ENCODE peak calls at places on chromosomes 12 and 14, in seven cellular contexts. P is activated naive CD4-positive, alpha-beta T cell treated with anti-CD3 and anti-CD28 coated beads, Interleukin-2, amount 50 U/mL, for 16 hours; E is stomach; F is caudate nucleus; Y is WTC11; M is Ammon's horn; K is right atrium auricular region. W is an unnamed sample.

GRCh38 chr12:112963227-112963861 is 15.0 kb upstream of the OAS2 start:
- DNase-seq in K (no peak), M (peak; percentile 66), P (no peak), Y (no peak), E (no peak), F (no peak), W (no peak)

GRCh38 chr12:32669584-32669983 is 9.5 kb upstream of the DNM1L start:
- DNase-seq in K (no peak), Y (no peak), P (no peak), E (no peak), F (no peak), M (no peak), W (no peak)

GRCh38 chr14:78595797-78596196 is 425.6 kb downstream of the NRXN3 start:
- DNase-seq in E (no peak), K (no peak), M (peak; percentile 22), F (no peak), P (no peak), Y (peak; percentile 33), W (no peak)

GRCh38 chr12:123253606-123254459 is 17.8 kb downstream of the CDK2AP1 start:
- DNase-seq in M (peak; percentile 82), E (peak; percentile 68), P (no peak), F (peak; percentile 29), Y (no peak), K (no peak), W (no peak)

GRCh38 chr12:121184425-121184824 is 25.5 kb upstream of the P2RX4 start:
- DNase-seq in K (no peak), E (no peak), M (no peak), P (no peak), Y (peak; percentile 27), F (no peak), W (no peak)

GRCh38 chr14:56099081-56099797 is 19.0 kb upstream of the PELI2 start:
- DNase-seq in F (no peak), E (no peak), Y (no peak), K (no peak), P (no peak), M (no peak), W (no peak)

GRCh38 chr14:77442196-77442595 is 15.2 kb downstream of the VIPAS39 start:
- DNase-seq in P (no peak), E (no peak), Y (no peak), K (no peak), F (no peak), M (no peak), W (no peak)

GRCh38 chr12:96063046-96063445 is 27.7 kb upstream of the LTA4H start:
- DNase-seq in Y (no peak), F (no peak), P (no peak), K (no peak), E (no peak), M (no peak), W (no peak)

GRCh38 chr14:63563370-63564026 is 20.3 kb upstream of the PPP2R5E start:
- DNase-seq in Y (no peak), E (no peak), M (no peak), K (no peak), F (no peak), P (no peak), W (no peak)

GRCh38 chr12:47207005-47207717 is 127.4 kb upstream of the AMIGO2 start:
- DNase-seq in E (no peak), Y (no peak), P (no peak), M (peak; percentile 48), K (no peak), F (no peak), W (peak; percentile 21)

GRCh38 chr12:6215932-6216494 is 15.8 kb downstream of the CD9 start:
- DNase-seq in M (peak; percentile 89), K (no peak), F (peak; percentile 44), P (no peak), Y (peak; percentile 47), E (peak; percentile 88), W (no peak)

GRCh38 chr12:102548543-102548942 is 68.2 kb upstream of the IGF1 start:
- DNase-seq in F (no peak), E (peak; percentile 77), Y (no peak), M (no peak), P (no peak), K (no peak), W (no peak)

GRCh38 chr12:56326533-56326932 is 7.3 kb downstream of the PAN2 start:
- DNase-seq in E (no peak), P (no peak), K (no peak), M (no peak), Y (no peak), F (no peak), W (no peak)

GRCh38 chr14:78611031-78611430 is 440.9 kb downstream of the NRXN3 start:
- DNase-seq in F (no peak), E (no peak), P (no peak), K (no peak), Y (no peak), M (no peak), W (no peak)

W was measured in T-helper 1 cell.